ENCODE peak calls at places on chromosomes 16 and 17, in seven cellular contexts. One of them, this sample, is unnamed.

GRCh38 chr17:43367588-43368242 is 31.1 kb upstream of the ARL4D start:
- DNase-seq in HCT116: peak; percentile 96
- DNase-seq in SK-N-SH: peak; percentile 67
- DNase-seq in GM23338: peak; percentile 68
- DNase-seq in GM12878: peak; percentile 91
- DNase-seq in HepG2: peak; percentile 91
- DNase-seq in A549: peak; percentile 92
- DNase-seq in this sample: peak; percentile 60

GRCh38 chr16:17476414-17477259 is 5.9 kb upstream of the XYLT1 start:
- DNase-seq in A549: peak; percentile 53
- DNase-seq in GM23338: peak; percentile 94
- DNase-seq in GM12878: no peak
- DNase-seq in HCT116: peak; percentile 47
- DNase-seq in SK-N-SH: peak; percentile 79
- DNase-seq in HepG2: peak; percentile 58
- DNase-seq in this sample: peak; percentile 45

GRCh38 chr16:29316673-29317237 is 89.8 kb downstream of the NPIPB11 start:
- DNase-seq in SK-N-SH: no peak
- DNase-seq in A549: no peak
- DNase-seq in GM12878: no peak
- DNase-seq in HepG2: no peak
- DNase-seq in HCT116: no peak
- DNase-seq in GM23338: no peak
- DNase-seq in this sample: no peak

GRCh38 chr17:42878924-42879595 is 21.5 kb upstream of the G6PC1 start:
- DNase-seq in HCT116: no peak
- DNase-seq in A549: no peak
- DNase-seq in GM23338: no peak
- DNase-seq in GM12878: no peak
- DNase-seq in SK-N-SH: no peak
- DNase-seq in HepG2: no peak
- DNase-seq in this sample: no peak

GRCh38 chr17:8468988-8469387 is 33.3 kb downstream of the NDEL1 start:
- DNase-seq in GM12878: no peak
- DNase-seq in SK-N-SH: no peak
- DNase-seq in A549: no peak
- DNase-seq in GM23338: no peak
- DNase-seq in HCT116: no peak
- DNase-seq in HepG2: no peak
- DNase-seq in this sample: no peak

GRCh38 chr16:81940781-81941560 is 70.3 kb downstream of the SDR42E1 start:
- DNase-seq in GM12878: no peak
- DNase-seq in HepG2: peak; percentile 47
- DNase-seq in GM23338: peak; percentile 52
- DNase-seq in SK-N-SH: peak; percentile 15
- DNase-seq in HCT116: peak; percentile 57
- DNase-seq in A549: peak; percentile 73
- DNase-seq in this sample: no peak

GRCh38 chr17:46894476-46895151 is 28.3 kb upstream of the GOSR2 start:
- DNase-seq in HepG2: no peak
- DNase-seq in GM12878: no peak
- DNase-seq in GM23338: peak; percentile 45
- DNase-seq in A549: no peak
- DNase-seq in SK-N-SH: no peak
- DNase-seq in HCT116: no peak
- DNase-seq in this sample: no peak

GRCh38 chr16:57485916-57486857 is at the start of gene DOK4:
- DNase-seq in SK-N-SH: peak; percentile 98
- DNase-seq in GM12878: no peak
- DNase-seq in HepG2: no peak
- DNase-seq in GM23338: peak; percentile 89
- DNase-seq in A549: peak; percentile 47
- DNase-seq in HCT116: no peak
- DNase-seq in this sample: peak; percentile 61

GRCh38 chr16:81457326-81458133 is 12.9 kb downstream of the CMIP start:
- DNase-seq in SK-N-SH: no peak
- DNase-seq in GM12878: no peak
- DNase-seq in HepG2: peak; percentile 89
- DNase-seq in A549: peak; percentile 75
- DNase-seq in GM23338: no peak
- DNase-seq in HCT116: peak; percentile 16
- DNase-seq in this sample: no peak

GRCh38 chr17:40074175-40074512 is 11.4 kb downstream of the THRA start:
- DNase-seq in A549: no peak
- DNase-seq in GM12878: no peak
- DNase-seq in GM23338: no peak
- DNase-seq in HepG2: no peak
- DNase-seq in HCT116: no peak
- DNase-seq in SK-N-SH: no peak
- DNase-seq in this sample: no peak

GRCh38 chr16:76777721-76778120 is 413.3 kb upstream of the MON1B start:
- DNase-seq in GM23338: no peak
- DNase-seq in HCT116: no peak
- DNase-seq in GM12878: no peak
- DNase-seq in HepG2: no peak
- DNase-seq in SK-N-SH: no peak
- DNase-seq in A549: no peak
- DNase-seq in this sample: no peak

GRCh38 chr16:68715471-68715870 is 21.6 kb upstream of the CDH1 start:
- DNase-seq in A549: peak; percentile 18
- DNase-seq in HCT116: no peak
- DNase-seq in SK-N-SH: no peak
- DNase-seq in GM23338: no peak
- DNase-seq in GM12878: no peak
- DNase-seq in HepG2: peak; percentile 62
- DNase-seq in this sample: no peak

GRCh38 chr16:66856184-66856730 is 12.0 kb downstream of the CA7 start:
- DNase-seq in GM12878: no peak
- DNase-seq in GM23338: no peak
- DNase-seq in HCT116: no peak
- DNase-seq in SK-N-SH: no peak
- DNase-seq in HepG2: no peak
- DNase-seq in A549: no peak
- DNase-seq in this sample: no peak

GRCh38 chr16:53744449-53744848 is 40.5 kb downstream of the FTO start:
- DNase-seq in GM12878: no peak
- DNase-seq in A549: no peak
- DNase-seq in HCT116: no peak
- DNase-seq in SK-N-SH: no peak
- DNase-seq in GM23338: peak; percentile 14
- DNase-seq in HepG2: peak; percentile 67
- DNase-seq in this sample: no peak

GRCh38 chr16:19765860-19766553 is 47.9 kb downstream of the IQCK start:
- DNase-seq in HCT116: no peak
- DNase-seq in SK-N-SH: no peak
- DNase-seq in GM12878: no peak
- DNase-seq in GM23338: no peak
- DNase-seq in A549: no peak
- DNase-seq in HepG2: no peak
- DNase-seq in this sample: no peak

GRCh38 chr16:88816736-88817535 is 5.2 kb upstream of the APRT start:
- DNase-seq in HCT116: no peak
- DNase-seq in HepG2: no peak
- DNase-seq in SK-N-SH: no peak
- DNase-seq in GM23338: no peak
- DNase-seq in A549: no peak
- DNase-seq in GM12878: no peak
- DNase-seq in this sample: no peak

GRCh38 chr17:17750881-17751280 is 69.6 kb downstream of the RAI1 start:
- DNase-seq in GM23338: no peak
- DNase-seq in A549: no peak
- DNase-seq in HepG2: no peak
- DNase-seq in SK-N-SH: no peak
- DNase-seq in HCT116: no peak
- DNase-seq in GM12878: peak; percentile 47
- DNase-seq in this sample: peak; percentile 79

GRCh38 chr17:45294506-45294905 is 22.3 kb downstream of the MAP3K14 start:
- DNase-seq in HepG2: no peak
- DNase-seq in SK-N-SH: peak; percentile 73
- DNase-seq in A549: no peak
- DNase-seq in GM23338: no peak
- DNase-seq in GM12878: no peak
- DNase-seq in HCT116: no peak
- DNase-seq in this sample: no peak

GRCh38 chr17:79789943-79790804 is 6.7 kb downstream of the CBX8 start:
- DNase-seq in HepG2: no peak
- DNase-seq in SK-N-SH: peak; percentile 55
- DNase-seq in GM23338: peak; percentile 81
- DNase-seq in A549: peak; percentile 58
- DNase-seq in GM12878: no peak
- DNase-seq in HCT116: no peak
- DNase-seq in this sample: no peak

GRCh38 chr16:71846443-71846842 is 667 bp downstream of the ATXN1L start:
- DNase-seq in HCT116: no peak
- DNase-seq in GM23338: peak; percentile 77
- DNase-seq in A549: no peak
- DNase-seq in SK-N-SH: peak; percentile 27
- DNase-seq in HepG2: no peak
- DNase-seq in GM12878: no peak
- DNase-seq in this sample: no peak
- TF ChIP-seq REST in HCT116: no peak
- TF ChIP-seq REST in GM23338: no peak
- TF ChIP-seq REST in A549: no peak
- TF ChIP-seq REST in SK-N-SH: no peak
- TF ChIP-seq REST in HepG2: no peak
- TF ChIP-seq REST in GM12878: no peak
- TF ChIP-seq REST in this sample: no peak

DNA sequence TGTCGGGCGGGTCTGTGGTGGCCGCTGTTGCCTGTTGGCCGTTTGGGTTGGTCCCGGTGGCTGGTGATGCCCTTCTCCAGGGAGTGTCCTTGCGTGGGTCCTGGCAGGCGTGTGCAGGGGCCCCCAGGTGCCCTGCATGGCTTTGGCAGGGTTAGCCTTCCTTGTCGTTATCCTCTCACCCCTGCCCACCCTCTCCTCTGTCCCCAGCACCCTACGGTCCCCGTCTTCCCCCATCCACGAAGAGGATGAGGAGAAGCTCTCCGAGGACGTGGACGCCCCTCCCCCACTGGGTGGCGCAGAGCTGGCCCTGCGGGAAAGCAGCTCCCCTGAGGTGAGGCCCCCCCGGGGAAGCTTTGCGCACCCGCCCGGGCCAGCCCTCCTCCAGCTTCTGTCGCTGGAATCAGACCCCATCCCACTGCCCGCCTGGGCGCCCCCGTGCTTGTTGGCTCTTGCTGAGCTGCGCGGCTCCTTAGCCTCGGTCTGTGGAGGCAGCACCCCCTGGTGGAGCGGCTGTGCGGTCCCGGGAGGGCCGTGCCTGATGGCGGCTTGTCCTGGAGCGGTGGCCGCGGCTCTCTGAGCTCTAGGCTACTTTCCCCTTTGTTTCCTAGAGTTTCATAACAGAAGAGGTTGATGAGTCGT is 10.6 kb upstream of the NUDT16L1 start:
- DNase-seq in A549: peak; percentile 50
- DNase-seq in GM12878: no peak
- DNase-seq in SK-N-SH: peak; percentile 78
- DNase-seq in HCT116: no peak
- DNase-seq in GM23338: peak; percentile 90
- DNase-seq in HepG2: peak; percentile 65
- DNase-seq in this sample: peak; percentile 88
- TF ChIP-seq REST in A549: no peak
- TF ChIP-seq REST in GM12878: no peak
- TF ChIP-seq REST in SK-N-SH: no peak
- TF ChIP-seq REST in HCT116: no peak
- TF ChIP-seq REST in GM23338: no peak
- TF ChIP-seq REST in HepG2: no peak
- TF ChIP-seq REST in this sample: no peak

GRCh38 chr17:74015316-74015715 is 188.2 kb upstream of the RPL38 start:
- DNase-seq in GM23338: no peak
- DNase-seq in SK-N-SH: no peak
- DNase-seq in HCT116: no peak
- DNase-seq in HepG2: no peak
- DNase-seq in GM12878: no peak
- DNase-seq in A549: no peak
- DNase-seq in this sample: no peak

GRCh38 chr17:74019860-74020259 is 183.6 kb upstream of the RPL38 start:
- DNase-seq in HCT116: no peak
- DNase-seq in GM12878: no peak
- DNase-seq in SK-N-SH: no peak
- DNase-seq in HepG2: no peak
- DNase-seq in GM23338: no peak
- DNase-seq in A549: no peak
- DNase-seq in this sample: no peak

GRCh38 chr17:74016504-74016903 is 187.0 kb upstream of the RPL38 start:
- DNase-seq in SK-N-SH: no peak
- DNase-seq in A549: no peak
- DNase-seq in HepG2: no peak
- DNase-seq in HCT116: no peak
- DNase-seq in GM12878: no peak
- DNase-seq in GM23338: no peak
- DNase-seq in this sample: no peak

GRCh38 chr17:74018116-74018515 is 185.4 kb upstream of the RPL38 start:
- DNase-seq in A549: no peak
- DNase-seq in GM23338: no peak
- DNase-seq in HepG2: no peak
- DNase-seq in SK-N-SH: no peak
- DNase-seq in GM12878: no peak
- DNase-seq in HCT116: no peak
- DNase-seq in this sample: no peak

GRCh38 chr17:74017461-74017860 is 186.0 kb upstream of the RPL38 start:
- DNase-seq in HepG2: no peak
- DNase-seq in GM12878: no peak
- DNase-seq in GM23338: no peak
- DNase-seq in SK-N-SH: no peak
- DNase-seq in HCT116: no peak
- DNase-seq in A549: no peak
- DNase-seq in this sample: no peak
- TF ChIP-seq REST in HepG2: no peak
- TF ChIP-seq REST in GM12878: no peak
- TF ChIP-seq REST in GM23338: no peak
- TF ChIP-seq REST in SK-N-SH: no peak
- TF ChIP-seq REST in HCT116: no peak
- TF ChIP-seq REST in A549: no peak
- TF ChIP-seq REST in this sample: no peak

GRCh38 chr17:82092628-82092994 is 5.4 kb downstream of the FASN start:
- DNase-seq in HepG2: no peak
- DNase-seq in GM12878: no peak
- DNase-seq in SK-N-SH: no peak
- DNase-seq in GM23338: no peak
- DNase-seq in A549: no peak
- DNase-seq in HCT116: no peak
- DNase-seq in this sample: no peak
- TF ChIP-seq REST in HepG2: no peak
- TF ChIP-seq REST in GM12878: no peak
- TF ChIP-seq REST in SK-N-SH: no peak
- TF ChIP-seq REST in GM23338: no peak
- TF ChIP-seq REST in A549: no peak
- TF ChIP-seq REST in HCT116: no peak
- TF ChIP-seq REST in this sample: no peak

This sample was measured in HL-60.